ENCODE peak calls at places on chromosomes 6 and 20, in six cellular contexts. P is naive thymus-derived CD4-positive, alpha-beta T cell; I is H1; H is CD4-positive, alpha-beta memory T cell; L is brain microvascular endothelial cell; U is OCI-LY7. T is an unnamed sample.
A peak's percentile ranks its signal among the peaks of the same experiment; 100 is the strongest.

GRCh38 chr20:33119725-33120720 is 40.6 kb downstream of the BPIFB4 start:
- DNase-seq in P (no peak), I (no peak), H (no peak), L (no peak), U (no peak), T (no peak)

GRCh38 chr20:18314786-18315406 is 26.6 kb downstream of the ZNF133 start:
- DNase-seq in P (no peak), I (no peak), H (no peak), L (peak; percentile 70), U (no peak), T (no peak)

GRCh38 chr6:35489995-35490791 is 6.7 kb downstream of the TEAD3 start:
- DNase-seq in P (no peak), I (no peak), H (no peak), L (no peak), U (no peak), T (no peak)

GRCh38 chr6:133170602-133171001 is 70.6 kb upstream of the EYA4 start:
- DNase-seq in P (no peak), I (no peak), H (no peak), L (no peak), U (no peak), T (no peak)

GRCh38 chr6:34791164-34791841 is 580 bp upstream of the BLTP3A start:
- DNase-seq in P (no peak), I (peak; percentile 73), H (no peak), L (no peak), U (peak; percentile 78), T (no peak)

GRCh38 chr6:155265843-155266535 is 2.2 kb downstream of the CLDN20 start:
- DNase-seq in P (no peak), I (no peak), H (no peak), L (no peak), U (no peak), T (no peak)

GRCh38 chr6:120173250-120173649 is 823.7 kb upstream of the MAN1A1 start:
- DNase-seq in P (no peak), I (no peak), H (no peak), L (no peak), U (no peak), T (no peak)

GRCh38 chr6:39335780-39336541 is 13.5 kb upstream of the KCNK16 start:
- DNase-seq in P (no peak), I (no peak), H (no peak), L (peak; percentile 8), U (no peak), T (no peak)

GRCh38 chr6:161226005-161226964 is 47.6 kb downstream of the AGPAT4 start:
- DNase-seq in P (no peak), I (no peak), H (peak; percentile 51), L (no peak), U (no peak), T (no peak)

GRCh38 chr20:45776931-45777330 is 14.8 kb downstream of the WFDC3 start:
- DNase-seq in P (no peak), I (no peak), H (no peak), L (no peak), U (no peak), T (no peak)

GRCh38 chr20:38842558-38842981 is 37.1 kb downstream of the PPP1R16B start:
- DNase-seq in P (no peak), I (no peak), H (peak; percentile 59), L (no peak), U (peak; percentile 96), T (no peak)

GRCh38 chr6:109767961-109768360 is 76.9 kb downstream of the FIG4 start:
- DNase-seq in P (no peak), I (no peak), H (no peak), L (no peak), U (no peak), T (no peak)

GRCh38 chr6:25085761-25086160 is 150.0 kb upstream of the RIPOR2 start:
- DNase-seq in P (no peak), I (no peak), H (peak; percentile 37), L (peak; percentile 16), U (peak; percentile 16), T (no peak)

GRCh38 chr20:62697468-62697912 is 11.1 kb upstream of the NTSR1 start:
- DNase-seq in P (no peak), I (no peak), H (no peak), L (no peak), U (no peak), T (no peak)

GRCh38 chr20:33816191-33816590 is 5.0 kb downstream of the CHMP4B start:
- DNase-seq in P (no peak), I (no peak), H (no peak), L (no peak), U (no peak), T (no peak)

GRCh38 chr6:53702316-53702715 is 36.8 kb upstream of the KLHL31 start:
- DNase-seq in P (no peak), I (no peak), H (no peak), L (no peak), U (no peak), T (no peak)

GRCh38 chr6:34302929-34303328 is 54.1 kb upstream of the SMIM29 start:
- DNase-seq in P (no peak), I (no peak), H (no peak), L (no peak), U (no peak), T (no peak)

GRCh38 chr6:3175742-3176321 is 18.5 kb upstream of the TUBB2A start:
- DNase-seq in P (no peak), I (no peak), H (no peak), L (no peak), U (no peak), T (no peak)

GRCh38 chr20:17895641-17896246 is 72.8 kb downstream of the SNX5 start:
- DNase-seq in P (no peak), I (peak; percentile 59), H (peak; percentile 9), L (peak; percentile 58), U (no peak), T (no peak)

GRCh38 chr20:38043512-38044300 is 10.2 kb downstream of the RPRD1B start:
- DNase-seq in P (no peak), I (no peak), H (no peak), L (peak; percentile 94), U (no peak), T (no peak)

GRCh38 chr6:104325341-104326172 is 534.2 kb downstream of the HACE1 start:
- DNase-seq in P (no peak), I (no peak), H (no peak), L (peak; percentile 54), U (peak; percentile 10), T (no peak)

GRCh38 chr6:106620931-106621672 is 8.2 kb downstream of the RTN4IP1 start:
- DNase-seq in P (no peak), I (no peak), H (no peak), L (peak; percentile 76), U (no peak), T (no peak)

GRCh38 chr20:62143118-62143975 is at the start of the genes PSMA7 and SS18L1:
- DNase-seq in P (peak; percentile 82), I (peak; percentile 87), H (peak; percentile 89), L (peak; percentile 37), U (peak; percentile 93), T (no peak)

GRCh38 chr6:69617163-69617562 is 179.6 kb downstream of the LMBRD1 start:
- DNase-seq in P (no peak), I (no peak), H (no peak), L (no peak), U (no peak), T (no peak)

GRCh38 chr6:45727824-45728449 is 287.7 kb downstream of the CLIC5 start:
- DNase-seq in P (no peak), I (no peak), H (no peak), L (no peak), U (no peak), T (no peak)

GRCh38 chr20:2238601-2239000 is 57.2 kb upstream of the TGM3 start:
- DNase-seq in P (no peak), I (no peak), H (no peak), L (no peak), U (no peak), T (no peak)

GRCh38 chr6:82022614-82023102 is 224.9 kb downstream of the IBTK start:
- DNase-seq in P (no peak), I (no peak), H (no peak), L (peak; percentile 68), U (no peak), T (no peak)

DNA sequence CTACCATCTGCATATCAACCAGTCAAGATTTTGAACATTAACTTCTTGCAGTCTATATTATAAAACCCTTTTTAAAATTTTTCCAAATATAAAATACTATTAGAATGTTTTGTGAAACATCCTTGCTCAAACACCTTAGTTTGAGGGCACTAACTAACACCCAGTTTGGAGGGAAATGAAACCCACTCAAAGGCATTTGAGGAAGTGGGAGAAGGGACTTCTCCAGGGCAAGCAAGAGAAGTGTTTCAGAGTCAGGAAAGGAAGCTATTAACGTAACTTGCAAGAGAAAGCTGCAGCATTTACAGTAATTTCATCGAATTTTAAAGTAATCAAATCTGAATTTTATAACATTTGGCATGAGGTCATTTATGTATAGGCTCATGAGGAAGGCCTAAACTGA is 21.3 kb downstream of the MTFR2 start:
- DNase-seq in P (no peak), I (no peak), H (no peak), L (no peak), U (peak; percentile 40), T (no peak)
- H3K27ac ChIP-seq in P (no peak overlapping the region), I (no peak overlapping the region), H (no peak overlapping the region), L (no peak overlapping the region), U (no peak overlapping the region), T (no peak overlapping the region)

GRCh38 chr20:21360686-21361085 is 36.6 kb downstream of the NKX2-4 start:
- DNase-seq in P (no peak), I (no peak), H (no peak), L (no peak), U (no peak), T (no peak)
- H3K27ac ChIP-seq in P (no peak overlapping the region), I (no peak overlapping the region), H (no peak overlapping the region), L (no peak overlapping the region), U (no peak overlapping the region), T (no peak overlapping the region)

GRCh38 chr6:6747371-6747770 is 158.9 kb downstream of the LY86 start:
- DNase-seq in P (no peak), I (no peak), H (no peak), L (no peak), U (no peak), T (no peak)
- H3K27ac ChIP-seq in P (no peak overlapping the region), I (no peak overlapping the region), H (no peak overlapping the region), L (no peak overlapping the region), U (no peak overlapping the region), T (no peak overlapping the region)

GRCh38 chr6:88763160-88763559 is 200.3 kb downstream of the RNGTT start:
- DNase-seq in P (no peak), I (no peak), H (no peak), L (peak; percentile 9), U (peak; percentile 17), T (no peak)
- H3K27ac ChIP-seq in P (no peak overlapping the region), I (no peak overlapping the region), H (no peak overlapping the region), L (no peak overlapping the region), U (no peak overlapping the region), T (no peak overlapping the region)

GRCh38 chr6:139538366-139538765 is 163.9 kb upstream of the CITED2 start:
- DNase-seq in P (no peak), I (no peak), H (no peak), L (peak; percentile 53), U (no peak), T (no peak)
- H3K27ac ChIP-seq in P (no peak overlapping the region), I (no peak overlapping the region), H (no peak overlapping the region), L (peak overlapping the region; percentile 92), U (no peak overlapping the region), T (no peak overlapping the region)